ENCODE peak calls at places on chromosome 6, in four cellular contexts. One of them, this sample, is unnamed.

GRCh38 chr6:134233180-134233579 is 84.7 kb downstream of the SGK1 start:
- DNase-seq in left lung: no peak
- DNase-seq in kidney tubule cell: no peak
- DNase-seq in NCI-H1092: no peak
- DNase-seq in this sample: no peak

GRCh38 chr6:125296461-125296860 is 5.3 kb downstream of the HDDC2 start:
- DNase-seq in left lung: no peak
- DNase-seq in kidney tubule cell: no peak
- DNase-seq in NCI-H1092: no peak
- DNase-seq in this sample: no peak

GRCh38 chr6:6723316-6723715 is 134.8 kb downstream of the LY86 start:
- DNase-seq in left lung: no peak
- DNase-seq in kidney tubule cell: no peak
- DNase-seq in NCI-H1092: no peak
- DNase-seq in this sample: no peak

GRCh38 chr6:136927313-136927712 is 5.2 kb downstream of the SLC35D3 start:
- DNase-seq in left lung: no peak
- DNase-seq in kidney tubule cell: peak
- DNase-seq in NCI-H1092: no peak
- DNase-seq in this sample: peak

GRCh38 chr6:126112171-126112632 is 125.9 kb downstream of the TRMT11 start:
- DNase-seq in left lung: no peak
- DNase-seq in kidney tubule cell: peak
- DNase-seq in NCI-H1092: no peak
- DNase-seq in this sample: peak

GRCh38 chr6:42572523-42572922 is 8.7 kb downstream of the UBR2 start:
- DNase-seq in left lung: no peak
- DNase-seq in kidney tubule cell: peak
- DNase-seq in NCI-H1092: no peak
- DNase-seq in this sample: no peak

GRCh38 chr6:48206091-48206490 is 95.1 kb upstream of the PTCHD4 start:
- DNase-seq in left lung: no peak
- DNase-seq in kidney tubule cell: no peak
- DNase-seq in NCI-H1092: no peak
- DNase-seq in this sample: no peak

GRCh38 chr6:143743256-143744166 is 65.7 kb downstream of the PHACTR2 start:
- DNase-seq in left lung: no peak
- DNase-seq in kidney tubule cell: no peak
- DNase-seq in NCI-H1092: no peak
- DNase-seq in this sample: peak

GRCh38 chr6:124294572-124294971 is 490.9 kb downstream of the NKAIN2 start:
- DNase-seq in left lung: no peak
- DNase-seq in kidney tubule cell: peak
- DNase-seq in NCI-H1092: no peak
- DNase-seq in this sample: no peak

GRCh38 chr6:373773-374724 is 17.5 kb upstream of the IRF4 start:
- DNase-seq in left lung: peak
- DNase-seq in kidney tubule cell: peak
- DNase-seq in NCI-H1092: no peak
- DNase-seq in this sample: no peak

GRCh38 chr6:162698004-162698403 is 29.6 kb downstream of the PRKN start:
- DNase-seq in left lung: no peak
- DNase-seq in kidney tubule cell: no peak
- DNase-seq in NCI-H1092: no peak
- DNase-seq in this sample: no peak

GRCh38 chr6:113830140-113830539 is 27.0 kb upstream of the MARCKS start:
- DNase-seq in left lung: no peak
- DNase-seq in kidney tubule cell: peak
- DNase-seq in NCI-H1092: no peak
- DNase-seq in this sample: no peak

GRCh38 chr6:77324851-77325250 is 138.4 kb downstream of the HTR1B start:
- DNase-seq in left lung: no peak
- DNase-seq in kidney tubule cell: no peak
- DNase-seq in NCI-H1092: no peak
- DNase-seq in this sample: no peak

GRCh38 chr6:43509984-43510826 is at the start of gene LRRC73:
- DNase-seq in left lung: peak
- DNase-seq in kidney tubule cell: peak
- DNase-seq in NCI-H1092: peak
- DNase-seq in this sample: peak

GRCh38 chr6:7204726-7205125 is 97.0 kb downstream of the RREB1 start:
- DNase-seq in left lung: no peak
- DNase-seq in kidney tubule cell: peak
- DNase-seq in NCI-H1092: no peak
- DNase-seq in this sample: no peak

GRCh38 chr6:134741193-134741521 is 208.7 kb downstream of the ALDH8A1 start:
- DNase-seq in left lung: no peak
- DNase-seq in kidney tubule cell: peak
- DNase-seq in NCI-H1092: no peak
- DNase-seq in this sample: peak

GRCh38 chr6:100166991-100167390 is 173.0 kb upstream of the MCHR2 start:
- DNase-seq in left lung: no peak
- DNase-seq in kidney tubule cell: no peak
- DNase-seq in NCI-H1092: no peak
- DNase-seq in this sample: no peak

GRCh38 chr6:112205521-112206458 is 48.6 kb downstream of the LAMA4 start:
- DNase-seq in left lung: no peak
- DNase-seq in kidney tubule cell: peak
- DNase-seq in NCI-H1092: no peak
- DNase-seq in this sample: no peak

GRCh38 chr6:131840936-131841583 is 33.2 kb downstream of the ENPP1 start:
- DNase-seq in left lung: no peak
- DNase-seq in kidney tubule cell: peak
- DNase-seq in NCI-H1092: no peak
- DNase-seq in this sample: no peak

GRCh38 chr6:45812937-45813336 is 202.7 kb downstream of the CLIC5 start:
- DNase-seq in left lung: no peak
- DNase-seq in kidney tubule cell: no peak
- DNase-seq in NCI-H1092: no peak
- DNase-seq in this sample: no peak

GRCh38 chr6:35140991-35141720 is at the start of gene TCP11:
- DNase-seq in left lung: peak
- DNase-seq in kidney tubule cell: no peak
- DNase-seq in NCI-H1092: no peak
- DNase-seq in this sample: no peak

GRCh38 chr6:75023634-75024033 is 182.2 kb downstream of the COL12A1 start:
- DNase-seq in left lung: no peak
- DNase-seq in kidney tubule cell: peak
- DNase-seq in NCI-H1092: no peak
- DNase-seq in this sample: no peak

GRCh38 chr6:29647927-29648642 is 8.8 kb upstream of the MOG start:
- DNase-seq in left lung: no peak
- DNase-seq in kidney tubule cell: peak
- DNase-seq in NCI-H1092: no peak
- DNase-seq in this sample: peak

GRCh38 chr6:57324538-57324937 is 7.1 kb downstream of the PRIM2 start:
- DNase-seq in left lung: no peak
- DNase-seq in kidney tubule cell: peak
- DNase-seq in NCI-H1092: no peak
- DNase-seq in this sample: no peak

GRCh38 chr6:2940010-2940850 is 31.1 kb downstream of the SERPINB6 start:
- DNase-seq in left lung: no peak
- DNase-seq in kidney tubule cell: no peak
- DNase-seq in NCI-H1092: no peak
- DNase-seq in this sample: no peak

GRCh38 chr6:44925100-44925739 is 402.9 kb upstream of the RUNX2 start:
- DNase-seq in left lung: no peak
- DNase-seq in kidney tubule cell: peak
- DNase-seq in NCI-H1092: no peak
- DNase-seq in this sample: peak

GRCh38 chr6:113813207-113813606 is 43.9 kb upstream of the MARCKS start:
- DNase-seq in left lung: no peak
- DNase-seq in kidney tubule cell: peak
- DNase-seq in NCI-H1092: no peak
- DNase-seq in this sample: no peak

GRCh38 chr6:158060447-158061360 is 79.0 kb downstream of the SYNJ2 start:
- DNase-seq in left lung: no peak
- DNase-seq in kidney tubule cell: peak
- DNase-seq in NCI-H1092: peak
- DNase-seq in this sample: no peak

GRCh38 chr6:100001915-100002388 is 7.9 kb upstream of the MCHR2 start:
- DNase-seq in left lung: no peak
- DNase-seq in kidney tubule cell: peak
- DNase-seq in NCI-H1092: peak
- DNase-seq in this sample: peak

This sample was measured in SHP77.